ENCODE peak calls at places on chromosomes 7 and 10, in ten cellular contexts. P is colonic mucosa, H is cardiac muscle cell, Z is GM23338, Q is psoas muscle, E is uterus, I is right lobe of liver, F is foreskin keratinocyte, M is HCT116, R is PC-3. K is an unnamed sample. For H3K4me1, the result is how much of the 10 kb centered on the place peaks cover.

GRCh38 chr7:139568813-139569490 is 45.5 kb downstream of the CLEC2L start:
- DNase-seq in F (no peak), Q (no peak), E (no peak), P (no peak), Z (no peak), H (no peak), M (no peak), I (no peak), R (no peak), K (no peak)

GRCh38 chr10:71966046-71967004 is 2.1 kb downstream of the CHST3 start:
- DNase-seq in M (no peak), Q (no peak), P (no peak), I (no peak), Z (no peak), F (peak), R (peak), H (peak), E (no peak), K (no peak)

GRCh38 chr7:1274876-1275684 is 42.4 kb downstream of the UNCX start:
- DNase-seq in E (no peak), P (no peak), H (no peak), Z (no peak), R (no peak), M (no peak), Q (peak), F (no peak), I (peak), K (no peak)

GRCh38 chr10:89414146-89414878 is at the start of gene IFIT5:
- DNase-seq in E (peak), I (peak), H (peak), Z (peak), M (no peak), F (peak), R (peak), P (peak), Q (peak), K (peak)

GRCh38 chr10:113053881-113054280 is 103.8 kb downstream of the TCF7L2 start:
- DNase-seq in P (no peak), Q (no peak), Z (peak), I (no peak), M (no peak), E (no peak), H (no peak), F (peak), R (no peak), K (no peak)

GRCh38 chr7:104655592-104655991 is 327.2 kb downstream of the LHFPL3 start:
- DNase-seq in M (no peak), E (no peak), P (no peak), Q (no peak), R (no peak), Z (no peak), I (no peak), F (no peak), H (no peak), K (no peak)

GRCh38 chr7:3233301-3233700 is 67.8 kb upstream of the SDK1 start:
- DNase-seq in R (no peak), P (no peak), I (no peak), H (no peak), F (no peak), E (no peak), M (no peak), Z (no peak), Q (no peak), K (no peak)

GRCh38 chr7:90726623-90727022 is 130.5 kb downstream of the CDK14 start:
- DNase-seq in H (peak), E (no peak), I (no peak), M (no peak), R (peak), Z (no peak), Q (no peak), F (no peak), P (no peak), K (peak)

GRCh38 chr10:128693493-128694132 is 567.4 kb upstream of the MKI67 start:
- DNase-seq in H (no peak), M (no peak), Z (no peak), F (no peak), I (no peak), Q (no peak), E (no peak), P (no peak), R (no peak), K (no peak)

GRCh38 chr7:4416436-4417092 is 265.5 kb upstream of the FOXK1 start:
- DNase-seq in M (no peak), Z (no peak), I (no peak), P (peak), F (peak), E (no peak), R (no peak), Q (no peak), H (no peak), K (no peak)

GRCh38 chr10:50506861-50507573 is 116.7 kb downstream of the SGMS1 start:
- DNase-seq in F (no peak), R (no peak), Q (no peak), Z (no peak), P (no peak), E (no peak), M (no peak), I (no peak), H (peak), K (no peak)

GRCh38 chr7:44470628-44471245 is 19.7 kb downstream of the NUDCD3 start:
- DNase-seq in F (no peak), P (no peak), Q (no peak), I (no peak), H (no peak), Z (no peak), R (no peak), E (no peak), M (no peak), K (no peak)

GRCh38 chr10:21637795-21638194 is 103.8 kb downstream of the MLLT10 start:
- DNase-seq in M (no peak), P (no peak), Q (no peak), Z (peak), E (no peak), F (no peak), R (no peak), I (no peak), H (no peak), K (no peak)

GRCh38 chr10:70615784-70616511 is 13.4 kb upstream of the PRF1 start:
- DNase-seq in E (no peak), P (no peak), H (no peak), Z (no peak), M (no peak), R (peak), I (no peak), Q (no peak), F (peak), K (no peak)

GRCh38 chr10:122864901-122865300 is 14.5 kb downstream of the FAM24B start:
- DNase-seq in Q (no peak), P (no peak), I (no peak), Z (no peak), M (no peak), R (peak), F (peak), E (no peak), H (peak), K (no peak)

GRCh38 chr10:66860376-66860945 is 65.4 kb upstream of the LRRTM3 start:
- DNase-seq in P (no peak), H (no peak), R (peak), Q (no peak), Z (no peak), F (no peak), I (no peak), M (no peak), E (no peak), K (no peak)

GRCh38 chr7:641269-641671 is 85.2 kb upstream of the DNAAF5 start:
- DNase-seq in P (no peak), E (no peak), I (no peak), R (peak), M (peak), F (no peak), H (peak), Z (peak), Q (no peak), K (no peak)

GRCh38 chr7:133853706-133854276 is 273.3 kb upstream of the LRGUK start:
- DNase-seq in Z (peak), E (no peak), R (peak), Q (peak), F (peak), I (no peak), P (peak), H (peak), M (peak), K (peak)

GRCh38 chr10:5234106-5234877 is 37.7 kb downstream of the AKR1C4 start:
- DNase-seq in M (no peak), Z (no peak), P (peak), R (peak), F (peak), Q (no peak), H (peak), E (no peak), I (peak), K (no peak)

GRCh38 chr7:149598721-149599308 is 101.2 kb upstream of the ZNF746 start:
- DNase-seq in E (no peak), R (peak), H (peak), Z (peak), Q (no peak), I (no peak), F (peak), M (peak), P (peak), K (peak)

GRCh38 chr7:123580406-123581161 is 21.0 kb upstream of the ASB15 start:
- DNase-seq in H (peak), M (peak), Z (peak), I (no peak), F (peak), Q (no peak), P (peak), R (peak), E (no peak), K (peak)

GRCh38 chr7:29091121-29091601 is 55.2 kb downstream of the CPVL start:
- DNase-seq in H (peak), I (no peak), E (peak), R (no peak), Q (peak), Z (peak), M (no peak), F (no peak), P (peak), K (no peak)

GRCh38 chr7:47444376-47445098 is 137.4 kb downstream of the TNS3 start:
- DNase-seq in H (peak), E (no peak), R (peak), M (no peak), Q (no peak), I (no peak), P (no peak), Z (peak), F (no peak), K (no peak)

GRCh38 chr7:68321076-68321639 is 1277.1 kb upstream of the AUTS2 start:
- DNase-seq in H (no peak), F (peak), E (no peak), Q (peak), P (no peak), M (no peak), I (peak), R (peak), Z (no peak), K (peak)

GRCh38 chr7:113026941-113027340 is 59.7 kb downstream of the GPR85 start:
- DNase-seq in R (no peak), I (no peak), F (peak), M (no peak), E (no peak), P (no peak), Q (no peak), H (no peak), Z (no peak), K (no peak)

GRCh38 chr7:5634107-5634950 is 147.1 kb downstream of the RNF216 start:
- DNase-seq in Z (peak), P (peak), M (no peak), E (peak), R (no peak), F (no peak), I (peak), H (peak), Q (peak), K (no peak)

GRCh38 chr7:926061-927030 is 28.1 kb downstream of the ADAP1 start:
- DNase-seq in F (no peak), P (peak), M (no peak), H (no peak), R (no peak), I (peak), Q (no peak), E (peak), Z (no peak), K (no peak)

GRCh38 chr7:158133057-158133456 is 454.6 kb downstream of the PTPRN2 start:
- DNase-seq in H (no peak), R (no peak), P (no peak), I (no peak), Q (no peak), F (no peak), E (no peak), Z (no peak), M (no peak), K (no peak)

GRCh38 chr7:50653997-50654425 is 88.8 kb upstream of the DDC start:
- DNase-seq in Q (peak), I (no peak), R (no peak), Z (no peak), P (peak), F (no peak), M (no peak), E (peak), H (peak), K (no peak)

GRCh38 chr7:83276250-83276649 is 113.6 kb upstream of the PCLO start:
- DNase-seq in Q (no peak), H (no peak), P (no peak), F (no peak), Z (no peak), E (no peak), M (no peak), I (no peak), R (no peak), K (peak)

GRCh38 chr7:83270407-83270806 is 107.7 kb upstream of the PCLO start:
- DNase-seq in H (no peak), Z (no peak), R (no peak), M (no peak), I (no peak), E (no peak), F (no peak), P (no peak), Q (no peak), K (no peak)

GRCh38 chr7:83267141-83267631 is 104.5 kb upstream of the PCLO start:
- DNase-seq in R (peak), I (no peak), P (no peak), H (peak), Q (no peak), E (no peak), M (no peak), F (peak), Z (peak), K (no peak)

GRCh38 chr7:83273699-83274098 is 111.0 kb upstream of the PCLO start:
- DNase-seq in H (no peak), Z (no peak), F (no peak), R (no peak), I (no peak), M (no peak), Q (no peak), P (no peak), E (no peak), K (no peak)

GRCh38 chr7:83271212-83272099 is 108.8 kb upstream of the PCLO start:
- DNase-seq in F (peak), H (peak), Z (peak), P (no peak), M (peak), I (no peak), R (peak), E (no peak), Q (no peak), K (peak)
- TF ChIP-seq CTCF in F (peak), H (peak), Z (peak), P (no peak), M (peak), I (peak), R (peak), E (no peak), Q (no peak), K (peak)

DNA sequence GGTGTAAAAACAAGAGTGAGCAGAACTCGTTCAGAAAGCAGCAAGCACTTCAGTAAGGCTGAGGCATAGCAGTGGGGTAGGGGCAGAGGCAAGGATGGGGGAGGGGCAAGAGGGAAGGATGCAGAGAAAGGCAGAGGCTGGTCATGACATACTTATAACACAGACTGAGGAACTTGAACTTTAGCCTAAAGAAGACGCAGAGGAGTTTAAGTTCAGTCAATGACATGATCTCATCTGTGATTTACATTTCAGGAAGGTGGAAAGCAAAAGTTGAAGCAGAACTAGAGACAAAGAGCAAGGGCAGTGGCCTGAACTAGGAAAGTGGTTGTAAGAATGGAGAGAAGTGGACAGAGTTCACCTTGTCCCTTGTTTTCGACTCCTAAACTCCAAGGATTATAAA is 15.8 kb downstream of the MACC1 start:
- DNase-seq in I (no peak), H (no peak), Q (no peak), F (no peak), Z (peak), E (no peak), P (no peak), M (no peak), R (peak), K (no peak)
- H3K4me1 ChIP-seq in I (under half), H (under half), Q (under half), F (under half), Z (under half), E (under half), P (under half), M (under half), R (under half), K (under half)

GRCh38 chr10:96974348-96974747 is 142.2 kb downstream of the LCOR start:
- DNase-seq in I (no peak), M (no peak), F (no peak), Z (no peak), P (no peak), E (no peak), H (peak), Q (no peak), R (no peak), K (no peak)
- TF ChIP-seq CTCF in I (no peak), M (no peak), F (no peak), Z (no peak), P (no peak), E (no peak), H (no peak), Q (no peak), R (no peak), K (no peak)

GRCh38 chr10:31929260-31929985 is 792 bp upstream of the ARHGAP12 start:
- DNase-seq in H (peak), R (peak), M (no peak), E (peak), F (peak), Z (peak), P (peak), I (peak), Q (peak), K (peak)

GRCh38 chr10:31928531-31929259 is at the start of gene ARHGAP12:
- DNase-seq in Z (peak), M (no peak), P (peak), F (peak), I (peak), R (peak), H (peak), E (peak), Q (peak), K (peak)

GRCh38 chr10:31926765-31927596 is 1.6 kb downstream of the ARHGAP12 start:
- DNase-seq in E (no peak), M (no peak), F (peak), Q (no peak), R (peak), Z (no peak), P (no peak), I (no peak), H (no peak), K (no peak)

GRCh38 chr10:31926154-31926553 is 2.5 kb downstream of the ARHGAP12 start:
- DNase-seq in M (no peak), H (no peak), Z (no peak), E (no peak), Q (no peak), F (no peak), I (no peak), P (no peak), R (no peak), K (no peak)

GRCh38 chr10:31927597-31928530 is 767 bp downstream of the ARHGAP12 start:
- DNase-seq in I (peak), R (peak), Q (peak), P (peak), F (peak), M (no peak), Z (peak), H (peak), E (peak), K (peak)
- H3K4me1 ChIP-seq in I (under half), R (under half), Q (under half), P (under half), F (under half), M (half or more), Z (under half), H (under half), E (under half), K (under half)

GRCh38 chr10:132396495-132397035 is 435 bp upstream of the PWWP2B start:
- DNase-seq in M (no peak), Q (peak), F (no peak), I (peak), Z (peak), E (peak), P (no peak), H (peak), R (peak), K (peak)
- TF ChIP-seq CTCF in M (no peak), Q (peak), F (peak), I (peak), Z (peak), E (peak), P (no peak), H (no peak), R (no peak), K (no peak)